ENCODE peak calls at places on chromosomes 11 and 22, in five cellular contexts. M is A549, H is K562, V is stomach, R is tibial nerve. T is an unnamed sample.

GRCh38 chr22:28002863-28003565 is 84.0 kb upstream of the PITPNB start:
- DNase-seq in V (no peak), H (no peak), R (no peak), M (no peak), T (no peak)

GRCh38 chr11:34907934-34908593 is 8.1 kb downstream of the APIP start:
- DNase-seq in R (no peak), H (no peak), V (no peak), M (no peak), T (no peak)

GRCh38 chr11:128848815-128849455 is 18.2 kb downstream of the KCNJ1 start:
- DNase-seq in R (no peak), M (peak; percentile 38), V (peak; percentile 57), H (peak; percentile 63), T (peak; percentile 55)

GRCh38 chr22:20060700-20061480 is 19.2 kb upstream of the DGCR8 start:
- DNase-seq in M (no peak), H (no peak), V (no peak), R (no peak), T (no peak)

GRCh38 chr11:14826580-14826979 is 65.5 kb downstream of the CYP2R1 start:
- DNase-seq in V (no peak), M (no peak), H (no peak), R (no peak), T (no peak)

GRCh38 chr22:50308597-50308935 is 1.1 kb upstream of the PLXNB2 start:
- DNase-seq in H (peak; percentile 56), R (peak; percentile 62), M (peak; percentile 50), V (no peak), T (peak; percentile 87)

GRCh38 chr22:38802671-38803121 is 8.8 kb upstream of the DNAL4 start:
- DNase-seq in M (peak; percentile 86), R (peak; percentile 28), V (peak; percentile 35), H (peak; percentile 13), T (peak; percentile 53)

GRCh38 chr11:13229136-13229535 is 48.5 kb upstream of the BMAL1 start:
- DNase-seq in M (no peak), V (no peak), H (no peak), R (no peak), T (no peak)

GRCh38 chr11:108967571-108967970 is 302.7 kb downstream of the DDX10 start:
- DNase-seq in V (no peak), H (no peak), M (no peak), R (no peak), T (no peak)

GRCh38 chr11:110119317-110119716 is 26.1 kb downstream of the ZC3H12C start:
- DNase-seq in M (no peak), H (no peak), R (no peak), V (no peak), T (no peak)

GRCh38 chr11:61551630-61552029 is 29.2 kb downstream of the SYT7 start:
- DNase-seq in V (peak; percentile 72), R (no peak), H (no peak), M (peak; percentile 42), T (peak; percentile 33)

DNA sequence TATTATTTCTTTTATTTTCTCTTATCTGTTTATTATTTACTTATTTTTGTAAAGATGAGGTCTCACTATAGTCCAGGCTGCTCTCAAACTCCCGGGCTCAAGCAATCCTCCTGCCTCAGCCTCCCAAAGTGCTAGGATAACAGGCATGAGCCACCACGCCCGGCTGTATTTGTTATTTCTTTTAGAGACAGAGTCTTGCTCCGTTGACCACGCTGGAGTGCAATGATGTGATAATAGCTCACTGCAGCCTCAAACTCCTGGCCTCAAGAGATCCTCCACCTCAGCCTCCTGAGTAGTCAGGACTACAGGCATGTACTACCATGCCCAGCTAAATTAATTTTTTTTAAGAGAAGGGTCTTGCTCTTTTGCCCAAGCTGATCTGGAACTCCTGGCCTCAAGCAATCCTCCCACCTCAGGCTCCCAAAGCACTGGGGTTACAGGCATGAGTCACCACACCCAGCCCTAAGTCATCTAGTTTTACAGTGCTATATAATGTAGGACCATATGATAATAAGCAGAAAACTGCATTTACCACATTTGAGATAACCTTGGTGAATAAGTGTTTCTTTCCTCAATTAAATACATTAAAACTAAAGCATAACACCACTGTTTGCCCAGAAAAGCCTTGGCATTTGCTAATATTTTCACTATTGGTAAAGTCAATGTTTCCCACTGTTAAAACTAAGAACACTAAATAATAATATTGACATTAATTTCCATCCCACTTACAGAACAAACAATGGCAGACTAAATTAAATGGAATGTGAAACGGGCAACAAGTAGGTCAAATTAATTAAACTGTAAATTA is 127.5 kb downstream of the SIK3 start:
- DNase-seq in V (no peak), H (no peak), M (no peak), R (no peak), T (no peak)
- TF ChIP-seq EP300 in V (no peak), H (no peak), M (no peak), R (no peak), T (no peak)

DNA sequence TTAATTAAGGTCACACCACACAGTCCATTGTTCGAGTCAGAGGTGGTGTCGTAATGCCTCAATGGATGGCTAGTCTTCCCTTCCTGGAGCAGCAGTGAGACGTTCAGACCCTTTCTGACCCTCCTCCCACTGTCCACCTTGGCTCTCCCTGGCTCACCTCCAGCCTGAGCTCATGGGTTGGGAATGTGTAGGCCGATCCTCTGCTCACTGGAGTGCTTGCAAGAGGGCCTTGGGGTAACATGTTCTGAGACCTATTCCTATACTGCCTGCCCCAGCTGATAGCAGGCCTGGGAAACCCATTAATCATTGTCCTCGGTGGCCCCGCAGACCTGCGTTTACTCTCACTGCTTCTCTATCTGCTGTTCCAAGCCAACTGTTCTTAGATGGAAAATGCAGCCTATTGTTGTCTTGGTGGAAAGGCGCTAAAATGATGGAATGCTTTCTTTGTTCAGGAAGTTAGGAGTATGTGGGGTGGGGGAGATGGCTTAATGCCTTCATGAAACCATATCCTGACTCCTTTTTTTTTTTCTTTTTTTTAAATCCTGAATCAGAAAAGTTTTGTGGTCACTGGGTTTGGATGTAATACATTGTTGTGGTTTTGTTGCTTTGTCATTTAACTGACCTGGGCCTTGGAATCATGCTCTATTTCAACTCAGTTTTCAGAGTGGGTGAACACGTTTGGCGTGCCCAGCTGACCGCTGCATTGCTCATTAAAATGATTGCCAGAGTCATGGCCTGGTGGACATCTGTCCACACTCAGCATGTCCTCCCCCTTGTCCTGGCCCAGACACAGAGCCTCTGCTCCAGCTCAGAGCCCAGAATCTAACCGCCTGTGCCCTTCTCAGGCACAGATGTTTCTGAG is 72.5 kb downstream of the MICAL2 start:
- DNase-seq in H (peak; percentile 80), V (no peak), R (no peak), M (peak; percentile 89), T (peak; percentile 52)
- H3K4me3 ChIP-seq in H (no peak overlapping the region), V (no peak overlapping the region), R (no peak overlapping the region), M (no peak overlapping the region), T (no peak overlapping the region)

GRCh38 chr11:64341851-64342791 is 2.1 kb downstream of the CCDC88B start:
- DNase-seq in V (peak; percentile 96), R (peak; percentile 72), H (peak; percentile 96), M (peak; percentile 93), T (peak; percentile 94)
- TF ChIP-seq POLR2A in V (no peak), R (no peak), H (peak; percentile 66), M (peak; percentile 85), T (peak; percentile 15)

DNA sequence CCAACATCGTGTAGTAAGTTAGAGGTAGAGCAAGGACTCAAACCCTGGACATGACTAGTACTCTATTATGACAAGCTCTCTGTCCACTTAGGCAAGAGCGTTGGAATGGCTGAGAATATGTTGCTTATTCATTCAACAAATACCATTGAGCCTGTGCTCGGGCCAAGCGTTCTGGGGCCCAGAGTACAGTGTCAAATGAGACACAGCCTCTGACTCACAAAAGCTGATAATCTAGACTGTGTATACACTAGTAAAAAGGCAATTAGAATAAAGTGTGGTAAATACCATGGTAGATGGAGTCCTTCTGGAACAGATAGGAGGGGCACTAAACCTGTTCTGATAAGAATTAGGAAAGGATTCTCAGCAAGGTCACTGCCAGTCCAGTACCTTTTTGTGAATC is 24.7 kb downstream of the KCNE3 start:
- DNase-seq in H (no peak), R (no peak), V (no peak), M (peak; percentile 42), T (no peak)
- TF ChIP-seq EP300 in H (no peak), R (no peak), V (no peak), M (no peak), T (no peak)

T was measured in upper lobe of left lung.